ENCODE peak calls at places on chromosomes 2 and 18, in ten cellular contexts. E is A673; Y is colonic mucosa; C is sigmoid colon; U is activated T-cell treated with anti-CD3 and anti-CD28 coated beads, Interleukin-2, amount 50 U/mL, for 72 hours; I is DMS153; Q is GM10248; V is fibroblast of pulmonary artery; T is mesenchymal stem cell; B is renal cortical epithelial cell. N is an unnamed sample.

GRCh38 chr2:216243026-216243425 is 129.3 kb downstream of the MARCHF4 start:
- DNase-seq in Y (no peak), T (no peak), E (no peak), C (no peak), I (no peak), V (no peak), B (no peak), U (no peak), Q (no peak), N (no peak)

GRCh38 chr18:50558157-50558556 is 1.7 kb upstream of the MAPK4 start:
- DNase-seq in V (no peak), T (no peak), E (no peak), Y (no peak), U (no peak), C (no peak), B (no peak), I (peak; percentile 15), Q (no peak), N (peak; percentile 18)

GRCh38 chr2:7930800-7931635 is 750.8 kb upstream of the ID2 start:
- DNase-seq in Y (no peak), T (peak; percentile 38), B (no peak), C (peak; percentile 81), I (no peak), V (peak; percentile 61), E (peak; percentile 21), Q (no peak), U (peak; percentile 44), N (no peak)

GRCh38 chr2:58886009-58886408 is 644.9 kb upstream of the FANCL start:
- DNase-seq in I (no peak), U (no peak), E (no peak), C (no peak), Q (no peak), B (no peak), V (no peak), Y (no peak), T (no peak), N (no peak)

GRCh38 chr2:106098081-106098480 is 96.0 kb downstream of the UXS1 start:
- DNase-seq in Y (no peak), B (no peak), T (no peak), U (peak; percentile 32), I (no peak), V (peak; percentile 9), E (no peak), Q (no peak), C (no peak), N (no peak)

GRCh38 chr2:66535574-66536289 is 100.8 kb downstream of the MEIS1 start:
- DNase-seq in T (no peak), Q (no peak), Y (no peak), E (peak; percentile 78), I (no peak), B (no peak), V (no peak), U (no peak), C (no peak), N (no peak)

GRCh38 chr18:1846640-1847039 is 724.7 kb downstream of the METTL4 start:
- DNase-seq in C (no peak), Q (no peak), V (peak; percentile 13), U (no peak), E (no peak), T (no peak), Y (no peak), B (peak; percentile 68), I (no peak), N (no peak)

GRCh38 chr18:2894841-2895370 is 48.1 kb downstream of the EMILIN2 start:
- DNase-seq in E (no peak), T (no peak), I (no peak), Y (no peak), U (no peak), C (no peak), B (no peak), Q (no peak), V (no peak), N (no peak)

GRCh38 chr2:168105127-168105683 is 142.2 kb downstream of the STK39 start:
- DNase-seq in Y (no peak), I (no peak), U (no peak), V (no peak), E (no peak), T (no peak), B (no peak), Q (no peak), C (no peak), N (no peak)

GRCh38 chr2:18456026-18456425 is 104.4 kb downstream of the RDH14 start:
- DNase-seq in E (no peak), Q (no peak), B (no peak), U (no peak), I (no peak), T (no peak), Y (no peak), V (no peak), C (no peak), N (no peak)

GRCh38 chr2:204901591-204901990 is 356.3 kb downstream of the PARD3B start:
- DNase-seq in C (no peak), Y (no peak), E (no peak), U (no peak), Q (no peak), T (no peak), V (no peak), I (no peak), B (no peak), N (no peak)

GRCh38 chr2:158034198-158034831 is 67.4 kb upstream of the UPP2 start:
- DNase-seq in T (peak; percentile 67), B (peak; percentile 90), V (peak; percentile 66), Q (peak; percentile 35), U (peak; percentile 20), I (peak; percentile 69), Y (peak; percentile 68), E (peak; percentile 87), C (no peak), N (peak; percentile 16)

GRCh38 chr2:153872311-153873061 is 764 bp downstream of the GALNT13 start:
- DNase-seq in V (no peak), C (no peak), Y (no peak), E (no peak), B (no peak), I (no peak), T (no peak), U (no peak), Q (no peak), N (no peak)

N was measured in NCI-H1092.